ENCODE peak calls at places on chromosomes 13 and 19, in eight cellular contexts. E is activated CD4-positive, alpha-beta memory T cell treated with anti-CD3 and anti-CD28 coated beads for 36 hours; Q is cardiac muscle cell; O is dorsolateral prefrontal cortex; K is dermis blood vessel endothelial cell; F is naive thymus-derived CD4-positive, alpha-beta T cell; I is effector CD4-positive, alpha-beta T cell; C is left cardiac atrium. X is an unnamed sample.

GRCh38 chr13:79662882-79663281 is 181.9 kb downstream of the NDFIP2 start:
- DNase-seq in E (no peak), Q (peak; percentile 18), O (no peak), K (peak; percentile 39), F (no peak), I (no peak), C (peak; percentile 24), X (no peak)

GRCh38 chr13:43041368-43041921 is 18.1 kb downstream of the DNAJC15 start:
- DNase-seq in E (no peak), Q (no peak), O (no peak), K (no peak), F (no peak), I (no peak), C (no peak), X (no peak)

GRCh38 chr19:35495107-35496064 is 5.1 kb upstream of the KRTDAP start:
- DNase-seq in E (peak; percentile 85), Q (peak; percentile 81), O (peak; percentile 87), K (peak; percentile 74), F (peak; percentile 53), I (peak; percentile 51), C (peak; percentile 74), X (peak; percentile 87)

GRCh38 chr13:40096357-40096911 is 441.0 kb downstream of the COG6 start:
- DNase-seq in E (peak; percentile 73), Q (no peak), O (no peak), K (no peak), F (no peak), I (no peak), C (no peak), X (no peak)

GRCh38 chr19:46351241-46352041 is 4.6 kb downstream of the PPP5C start:
- DNase-seq in E (peak; percentile 49), Q (peak; percentile 77), O (peak; percentile 33), K (peak; percentile 57), F (no peak), I (no peak), C (peak; percentile 58), X (no peak)

GRCh38 chr19:12133069-12133468 is 7.1 kb downstream of the ZNF20 start:
- DNase-seq in E (no peak), Q (no peak), O (no peak), K (no peak), F (no peak), I (no peak), C (no peak), X (no peak)

GRCh38 chr19:14030997-14031718 is 404 bp upstream of the IL27RA start:
- DNase-seq in E (no peak), Q (no peak), O (no peak), K (no peak), F (no peak), I (no peak), C (no peak), X (peak; percentile 36)

GRCh38 chr19:2233601-2234280 is 2.4 kb downstream of the PLEKHJ1 start:
- DNase-seq in E (no peak), Q (no peak), O (no peak), K (no peak), F (no peak), I (no peak), C (no peak), X (no peak)

GRCh38 chr19:32269831-32270230 is 75.6 kb upstream of the ZNF507 start:
- DNase-seq in E (no peak), Q (no peak), O (no peak), K (no peak), F (no peak), I (no peak), C (no peak), X (no peak)

GRCh38 chr19:11657307-11657706 is 60.0 kb downstream of the ZNF627 start:
- DNase-seq in E (no peak), Q (peak; percentile 4), O (no peak), K (peak; percentile 27), F (no peak), I (no peak), C (no peak), X (no peak)

GRCh38 chr19:33292595-33293254 is 9.6 kb downstream of the CEBPA start:
- DNase-seq in E (no peak), Q (peak; percentile 18), O (no peak), K (no peak), F (no peak), I (no peak), C (no peak), X (no peak)

GRCh38 chr13:36904219-36904618 is 15.8 kb downstream of the SMAD9 start:
- DNase-seq in E (no peak), Q (no peak), O (no peak), K (no peak), F (no peak), I (no peak), C (no peak), X (no peak)

GRCh38 chr19:10187315-10187714 is 7.4 kb downstream of the DNMT1 start:
- DNase-seq in E (no peak), Q (no peak), O (no peak), K (no peak), F (no peak), I (no peak), C (no peak), X (no peak)

GRCh38 chr13:95624020-95624419 is 20.5 kb downstream of the DZIP1 start:
- DNase-seq in E (peak; percentile 12), Q (peak; percentile 73), O (no peak), K (peak; percentile 76), F (no peak), I (no peak), C (no peak), X (peak; percentile 52)

GRCh38 chr13:44160549-44161278 is 212.9 kb upstream of the SERP2 start:
- DNase-seq in E (no peak), Q (no peak), O (peak; percentile 85), K (no peak), F (no peak), I (no peak), C (no peak), X (no peak)

GRCh38 chr13:30787747-30788535 is 52.6 kb downstream of the ALOX5AP start:
- DNase-seq in E (no peak), Q (no peak), O (no peak), K (peak; percentile 26), F (no peak), I (no peak), C (no peak), X (no peak)

GRCh38 chr19:10450853-10451609 is 30.7 kb downstream of the PDE4A start:
- DNase-seq in E (no peak), Q (no peak), O (no peak), K (no peak), F (no peak), I (no peak), C (no peak), X (peak; percentile 58)

GRCh38 chr13:27137759-27138158 is 33.9 kb downstream of the USP12 start:
- DNase-seq in E (no peak), Q (no peak), O (peak; percentile 67), K (no peak), F (no peak), I (no peak), C (no peak), X (no peak)

GRCh38 chr13:106036870-106037269 is 498.6 kb downstream of the EFNB2 start:
- DNase-seq in E (no peak), Q (no peak), O (no peak), K (no peak), F (no peak), I (no peak), C (no peak), X (peak; percentile 35)

GRCh38 chr13:94323746-94324408 is 155.6 kb downstream of the DCT start:
- DNase-seq in E (peak; percentile 25), Q (no peak), O (no peak), K (no peak), F (no peak), I (peak; percentile 19), C (no peak), X (no peak)

GRCh38 chr13:113141591-113141950 is 16.9 kb upstream of the PROZ start:
- DNase-seq in E (no peak), Q (no peak), O (no peak), K (no peak), F (no peak), I (no peak), C (no peak), X (peak; percentile 15)

GRCh38 chr13:21817878-21818277 is 147.0 kb downstream of the FGF9 start:
- DNase-seq in E (no peak), Q (no peak), O (no peak), K (no peak), F (no peak), I (no peak), C (no peak), X (no peak)

GRCh38 chr19:11950312-11950711 is 14.5 kb upstream of the ZNF763 start:
- DNase-seq in E (no peak), Q (no peak), O (no peak), K (no peak), F (no peak), I (no peak), C (no peak), X (no peak)

GRCh38 chr13:98809345-98809777 is 56.9 kb upstream of the SLC15A1 start:
- DNase-seq in E (no peak), Q (no peak), O (no peak), K (no peak), F (no peak), I (no peak), C (no peak), X (no peak)

GRCh38 chr19:41221514-41222205 is 2.6 kb downstream of the AXL start:
- DNase-seq in E (no peak), Q (no peak), O (no peak), K (no peak), F (no peak), I (no peak), C (no peak), X (no peak)

GRCh38 chr19:3203754-3204645 is 18.3 kb downstream of the NCLN start:
- DNase-seq in E (no peak), Q (no peak), O (no peak), K (no peak), F (no peak), I (no peak), C (peak; percentile 17), X (no peak)

GRCh38 chr19:39351537-39352037 is 9.4 kb downstream of the SAMD4B start:
- DNase-seq in E (peak; percentile 75), Q (peak; percentile 8), O (no peak), K (no peak), F (no peak), I (no peak), C (no peak), X (no peak)

X was measured in SK-N-SH.